ENCODE peak calls at places on chromosomes 16 and 17, in five cellular contexts. W is A549, D is fibroblast of pulmonary artery, S is hepatocyte, I is uterus. F is an unnamed sample.

GRCh38 chr16:86375370-86375769 is 135.0 kb upstream of the FOXF1 start:
- DNase-seq in W (no peak), D (peak), S (no peak), I (no peak), F (peak)

GRCh38 chr17:13864551-13864950 is 204.8 kb upstream of the COX10 start:
- DNase-seq in W (no peak), D (peak), S (no peak), I (no peak), F (peak)

GRCh38 chr16:59046335-59046734 is 312.2 kb upstream of the GOT2 start:
- DNase-seq in W (no peak), D (no peak), S (no peak), I (no peak), F (no peak)

GRCh38 chr17:45092932-45093430 is 31.9 kb downstream of the NMT1 start:
- DNase-seq in W (peak), D (peak), S (peak), I (peak), F (peak)

GRCh38 chr16:13957197-13958078 is 37.5 kb downstream of the ERCC4 start:
- DNase-seq in W (peak), D (peak), S (peak), I (peak), F (peak)

GRCh38 chr16:25005445-25006306 is 9.5 kb downstream of the ARHGAP17 start:
- DNase-seq in W (no peak), D (peak), S (no peak), I (no peak), F (no peak)

GRCh38 chr17:3755335-3756030 is 31.8 kb downstream of the HASPIN start:
- DNase-seq in W (no peak), D (no peak), S (no peak), I (no peak), F (peak)

GRCh38 chr16:73063284-73063733 is 15.4 kb upstream of the ZFHX3 start:
- DNase-seq in W (no peak), D (no peak), S (no peak), I (no peak), F (no peak)

GRCh38 chr16:19666451-19666850 is 51.6 kb downstream of the KNOP1 start:
- DNase-seq in W (no peak), D (no peak), S (no peak), I (no peak), F (no peak)

GRCh38 chr16:30096862-30097563 is 1.0 kb upstream of the YPEL3 start:
- DNase-seq in W (no peak), D (no peak), S (peak), I (no peak), F (no peak)

GRCh38 chr16:55955439-55955838 is 80.3 kb upstream of the CES5A start:
- DNase-seq in W (no peak), D (no peak), S (no peak), I (no peak), F (no peak)

GRCh38 chr16:27779719-27780161 is 229.8 kb downstream of the KATNIP start:
- DNase-seq in W (peak), D (peak), S (peak), I (peak), F (peak)

GRCh38 chr17:27968206-27968732 is 74.2 kb upstream of the NLK start:
- DNase-seq in W (no peak), D (no peak), S (no peak), I (no peak), F (no peak)

DNA sequence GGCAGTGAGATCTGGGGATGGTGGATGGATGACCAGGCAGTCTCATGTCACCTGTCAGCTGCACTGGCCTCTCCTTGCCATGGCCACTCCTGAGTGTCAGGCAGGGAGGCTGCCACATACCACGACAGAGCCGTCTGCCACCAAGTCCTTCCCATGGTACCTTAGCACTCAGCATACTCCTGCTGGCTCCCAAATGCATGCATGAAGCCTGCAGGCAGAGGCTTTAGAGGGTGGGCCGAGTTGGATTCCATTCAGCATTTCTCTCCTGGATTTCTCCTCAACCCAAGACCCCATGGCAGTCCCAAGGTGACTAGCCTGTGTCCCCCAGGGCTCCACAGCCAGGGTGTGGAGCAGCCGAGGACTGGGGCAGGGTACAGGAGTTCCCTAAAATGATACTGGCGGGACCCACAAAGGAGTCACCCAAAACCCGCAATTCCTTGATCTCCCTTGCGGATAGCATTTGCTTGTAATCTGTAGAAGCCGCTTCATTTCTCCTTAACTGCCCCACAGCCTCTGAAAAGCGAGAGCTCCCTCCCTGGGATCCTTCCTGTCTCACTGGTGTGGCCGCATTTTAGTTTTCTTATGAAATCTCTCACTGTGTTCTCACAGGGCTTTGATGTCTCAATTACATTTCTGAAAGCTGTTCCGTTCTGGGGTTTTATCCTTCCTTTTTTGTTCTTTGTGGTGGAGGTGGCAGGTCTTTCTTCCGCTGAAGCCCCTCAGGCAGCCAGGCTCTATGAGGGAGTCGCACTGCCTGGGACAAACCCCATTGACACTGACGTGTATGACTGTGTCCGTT is 141.4 kb downstream of the SOCS1 start:
- DNase-seq in W (no peak), D (no peak), S (no peak), I (no peak), F (no peak)
- H3K4me3 ChIP-seq in W (no peak), D (no peak), S (no peak), I (no peak), F (no peak)

DNA sequence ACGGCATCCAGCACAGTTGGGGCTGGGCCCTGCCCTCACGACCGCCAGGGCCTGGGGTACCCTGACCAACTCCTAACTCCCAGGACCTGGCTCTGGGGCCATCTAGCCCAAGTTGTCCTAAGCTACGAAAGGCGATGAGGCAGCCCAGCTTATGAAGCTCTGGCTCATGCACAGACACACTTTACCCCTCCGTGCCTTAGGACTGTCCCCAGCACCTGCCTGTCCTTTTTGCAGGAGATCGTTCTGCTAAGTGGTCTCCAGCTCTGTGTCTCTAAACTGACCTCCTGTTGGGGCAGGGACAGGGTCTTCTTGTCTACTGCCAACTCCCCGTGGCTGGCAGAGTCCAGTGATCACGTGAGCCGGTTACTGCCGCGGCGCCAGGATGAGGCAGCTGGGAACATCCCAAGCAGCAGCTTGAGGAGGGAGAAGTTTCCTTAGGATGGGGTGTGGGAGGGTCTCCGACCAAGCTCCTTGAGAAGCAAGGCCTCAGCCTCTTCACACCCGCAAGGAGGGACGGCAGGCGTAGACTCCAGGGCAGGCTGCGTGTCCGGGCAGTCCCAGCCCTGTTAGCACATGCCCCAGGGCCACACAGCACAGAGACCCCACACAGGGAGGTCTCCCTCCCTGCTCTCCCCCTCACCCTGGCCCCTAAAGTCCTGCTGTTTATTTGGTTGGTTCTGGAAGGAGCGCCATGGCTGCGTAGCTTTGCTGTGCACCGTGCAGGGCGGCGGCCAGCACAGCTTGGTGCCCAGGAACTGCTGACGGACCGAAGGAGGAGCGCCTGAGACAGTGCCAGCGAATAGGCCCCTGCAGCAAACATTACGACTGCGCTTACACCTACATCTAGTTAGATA is 16.4 kb upstream of the METRNL start:
- DNase-seq in W (no peak), D (no peak), S (no peak), I (peak), F (no peak)
- H3K4me3 ChIP-seq in W (no peak), D (no peak), S (no peak), I (no peak), F (no peak)

GRCh38 chr17:49547566-49547965 is 28.1 kb upstream of the NXPH3 start:
- DNase-seq in W (no peak), D (no peak), S (no peak), I (no peak), F (no peak)

GRCh38 chr17:49546546-49547535 is 28.8 kb upstream of the NXPH3 start:
- DNase-seq in W (no peak), D (no peak), S (peak), I (no peak), F (no peak)

GRCh38 chr17:49545811-49546545 is 29.7 kb upstream of the NXPH3 start:
- DNase-seq in W (no peak), D (no peak), S (no peak), I (no peak), F (no peak)

GRCh38 chr17:49545007-49545660 is 30.5 kb upstream of the NXPH3 start:
- DNase-seq in W (no peak), D (no peak), S (no peak), I (no peak), F (no peak)

GRCh38 chr17:49543860-49544259 is 31.8 kb upstream of the NXPH3 start:
- DNase-seq in W (no peak), D (no peak), S (no peak), I (no peak), F (no peak)
- H3K4me3 ChIP-seq in W (no peak), D (no peak), S (no peak), I (no peak), F (no peak)

GRCh38 chr17:9916108-9916507 is 11.0 kb upstream of the RCVRN start:
- DNase-seq in W (no peak), D (no peak), S (no peak), I (no peak), F (no peak)
- H3K4me3 ChIP-seq in W (no peak), D (no peak), S (no peak), I (no peak), F (no peak)

GRCh38 chr16:67430504-67431076 is 331 bp upstream of the HSD11B2 start:
- DNase-seq in W (no peak), D (no peak), S (peak), I (no peak), F (no peak)
- H3K4me3 ChIP-seq in W (peak), D (no peak), S (peak), I (peak), F (no peak)

GRCh38 chr17:58528443-58528842 is 14.0 kb upstream of the MTMR4 start:
- DNase-seq in W (no peak), D (no peak), S (no peak), I (no peak), F (no peak)
- H3K4me3 ChIP-seq in W (no peak), D (no peak), S (no peak), I (no peak), F (no peak)

GRCh38 chr17:48566717-48567116 is 11.4 kb downstream of the HOXB4 start:
- DNase-seq in W (no peak), D (no peak), S (no peak), I (no peak), F (no peak)

GRCh38 chr17:48564200-48565023 is 13.7 kb downstream of the HOXB4 start:
- DNase-seq in W (no peak), D (no peak), S (no peak), I (no peak), F (peak)

GRCh38 chr17:48563867-48564199 is 14.3 kb downstream of the HOXB4 start:
- DNase-seq in W (no peak), D (no peak), S (no peak), I (no peak), F (no peak)

GRCh38 chr17:48563385-48563838 is 14.7 kb downstream of the HOXB4 start:
- DNase-seq in W (no peak), D (no peak), S (no peak), I (no peak), F (no peak)

GRCh38 chr17:48565024-48565558 is 13.1 kb downstream of the HOXB4 start:
- DNase-seq in W (no peak), D (no peak), S (no peak), I (no peak), F (no peak)
- H3K4me3 ChIP-seq in W (no peak), D (no peak), S (no peak), I (no peak), F (peak)

DNA sequence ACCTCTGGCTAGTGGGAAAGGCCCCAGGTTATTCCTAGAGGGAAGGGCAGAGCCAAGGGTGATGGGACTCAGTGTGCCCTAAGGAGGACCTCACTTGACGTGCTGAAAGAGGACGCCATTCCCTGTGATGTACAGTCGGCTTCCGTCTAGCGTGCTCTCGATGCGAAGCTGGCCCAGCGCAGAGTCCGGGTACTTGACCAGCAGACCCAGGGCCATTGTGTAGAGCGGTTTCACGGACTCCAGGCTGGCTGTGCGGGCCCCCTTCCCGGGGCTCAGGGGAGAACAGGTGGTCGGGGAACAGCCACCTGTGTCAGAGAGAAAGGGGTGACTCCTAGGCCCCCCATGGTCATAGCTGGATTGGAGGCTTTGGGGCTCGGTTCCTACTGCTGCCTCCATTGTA is 19.9 kb downstream of the PLEKHG4 start:
- DNase-seq in W (no peak), D (no peak), S (no peak), I (no peak), F (no peak)
- H3K4me3 ChIP-seq in W (no peak), D (no peak), S (no peak), I (no peak), F (no peak)

GRCh38 chr17:42586514-42587230 is 9.1 kb upstream of the PSMC3IP start:
- DNase-seq in W (no peak), D (no peak), S (no peak), I (no peak), F (no peak)
- H3K4me3 ChIP-seq in W (no peak), D (no peak), S (no peak), I (no peak), F (no peak)

GRCh38 chr17:82330322-82331239 is 3.0 kb downstream of the SECTM1 start:
- DNase-seq in W (peak), D (peak), S (peak), I (no peak), F (peak)
- H3K4me3 ChIP-seq in W (no peak), D (no peak), S (no peak), I (no peak), F (no peak)